ENCODE peak calls at places on chromosomes 11 and 22, in five cellular contexts. K is substantia nigra, V is NCI-H1417, U is H54, M is EL. X is an unnamed sample.

GRCh38 chr11:1117970-1118369 is 39.8 kb upstream of the MUC5AC start:
- DNase-seq in K (no peak), M (no peak), V (no peak), U (no peak), X (no peak)

GRCh38 chr22:19287889-19288288 is 3.6 kb downstream of the CLTCL1 start:
- DNase-seq in M (peak), U (no peak), V (no peak), K (no peak), X (no peak)

GRCh38 chr11:114059278-114059983 is at the start of gene ZBTB16:
- DNase-seq in M (no peak), V (peak), K (peak), U (no peak), X (peak)

GRCh38 chr11:70567680-70568503 is 169.6 kb downstream of the CTTN start:
- DNase-seq in K (no peak), U (peak), M (peak), V (no peak), X (no peak)

GRCh38 chr11:65311197-65311631 is 3.5 kb upstream of the CDC42EP2 start:
- DNase-seq in M (peak), K (no peak), V (no peak), U (peak), X (no peak)

GRCh38 chr11:30855383-30856006 is 269.3 kb upstream of the MPPED2 start:
- DNase-seq in V (peak), U (no peak), M (no peak), K (no peak), X (no peak)

GRCh38 chr11:106077609-106078517 is at the start of gene AASDHPPT:
- DNase-seq in M (peak), U (no peak), K (peak), V (peak), X (no peak)

GRCh38 chr22:22712092-22712658 is 67.8 kb downstream of the GGTLC2 start:
- DNase-seq in M (no peak), U (no peak), K (no peak), V (no peak), X (no peak)

GRCh38 chr11:114082415-114082748 is 22.9 kb downstream of the ZBTB16 start:
- DNase-seq in K (no peak), U (no peak), V (no peak), M (no peak), X (no peak)

GRCh38 chr11:46254135-46254491 is 23.3 kb upstream of the CREB3L1 start:
- DNase-seq in M (no peak), U (no peak), K (no peak), V (no peak), X (no peak)

GRCh38 chr11:64028398-64029115 is 7.2 kb upstream of the FLRT1 start:
- DNase-seq in V (peak), M (no peak), U (no peak), K (no peak), X (peak)